ENCODE peak calls at places on chromosomes 5 and 9, in seven cellular contexts. S is spleen, L is uterus, I is body of pancreas, C is IMR-90, U is breast epithelium, A is endothelial cell of umbilical vein. J is an unnamed sample.
A peak's percentile ranks its signal among the peaks of the same experiment; 100 is the strongest.

GRCh38 chr5:23446436-23446835 is 61.0 kb upstream of the PRDM9 start:
- DNase-seq in C (no peak), A (no peak), U (no peak), I (no peak), L (no peak), S (no peak), J (no peak)

GRCh38 chr9:76570820-76571219 is 111.8 kb downstream of the GCNT1 start:
- DNase-seq in C (no peak), S (no peak), L (no peak), A (no peak), I (no peak), U (no peak), J (no peak)

GRCh38 chr5:17283121-17283415 is 65.6 kb downstream of the BASP1 start:
- DNase-seq in C (no peak), L (no peak), S (no peak), U (no peak), I (no peak), A (no peak), J (no peak)

GRCh38 chr9:742104-742503 is 99.4 kb upstream of the DMRT1 start:
- DNase-seq in C (no peak), L (no peak), A (no peak), U (no peak), I (no peak), S (no peak), J (peak; percentile 77)

GRCh38 chr5:31678180-31678579 is 39.2 kb downstream of the PDZD2 start:
- DNase-seq in L (no peak), I (peak; percentile 13), A (no peak), U (no peak), C (no peak), S (no peak), J (no peak)

GRCh38 chr9:73577867-73578266 is 426.2 kb downstream of the ANXA1 start:
- DNase-seq in S (no peak), L (no peak), U (no peak), A (no peak), I (no peak), C (no peak), J (no peak)

GRCh38 chr5:138273834-138274188 is 610 bp downstream of the GFRA3 start:
- DNase-seq in L (no peak), I (no peak), U (no peak), S (no peak), A (no peak), C (no peak), J (no peak)

GRCh38 chr9:75892168-75892901 is 1.9 kb downstream of the PCSK5 start:
- DNase-seq in U (no peak), A (peak; percentile 6), S (no peak), L (peak; percentile 58), C (no peak), I (peak; percentile 20), J (peak; percentile 86)

GRCh38 chr5:53879708-53880356 is 319.4 kb downstream of the NDUFS4 start:
- DNase-seq in S (no peak), L (no peak), I (no peak), C (no peak), A (no peak), U (no peak), J (no peak)

GRCh38 chr9:96663506-96664120 is 8.5 kb upstream of the PRXL2C start:
- DNase-seq in I (no peak), S (no peak), C (peak; percentile 45), L (no peak), U (no peak), A (no peak), J (no peak)

GRCh38 chr5:177362871-177363507 is 5.3 kb downstream of the RGS14 start:
- DNase-seq in L (peak; percentile 72), S (peak; percentile 89), C (no peak), U (peak; percentile 73), A (peak; percentile 53), I (peak; percentile 79), J (peak; percentile 52)

GRCh38 chr5:158054388-158055092 is 195.6 kb upstream of the CLINT1 start:
- DNase-seq in C (no peak), A (peak; percentile 64), L (no peak), I (peak; percentile 10), S (no peak), U (no peak), J (no peak)

GRCh38 chr5:62514510-62515119 is 64.0 kb upstream of the LRRC70 start:
- DNase-seq in S (no peak), U (no peak), L (no peak), C (no peak), I (no peak), A (no peak), J (no peak)
- H3K4me3 ChIP-seq in S (no peak overlapping the region), U (no peak overlapping the region), L (no peak overlapping the region), C (no peak overlapping the region), I (no peak overlapping the region), A (no peak overlapping the region), J (no peak overlapping the region)

GRCh38 chr9:85940832-85941616 is at the start of gene NAA35:
- DNase-seq in S (peak; percentile 99), A (peak; percentile 99), C (peak; percentile 97), U (peak; percentile 98), I (peak; percentile 99), L (peak; percentile 99), J (peak; percentile 98)
- TF ChIP-seq POLR2A in S (no peak), A (no peak), C (peak; percentile 59), U (no peak), I (peak; percentile 19), L (peak; percentile 49), J (no peak)

GRCh38 chr9:79877943-79878612 is 306.3 kb downstream of the TLE4 start:
- DNase-seq in S (no peak), A (no peak), C (no peak), L (no peak), I (no peak), U (no peak), J (no peak)

GRCh38 chr9:79880626-79881025 is 308.9 kb downstream of the TLE4 start:
- DNase-seq in L (no peak), C (no peak), A (no peak), U (no peak), S (no peak), I (no peak), J (no peak)

GRCh38 chr9:79885093-79885857 is 313.5 kb downstream of the TLE4 start:
- DNase-seq in I (no peak), U (no peak), C (no peak), L (no peak), A (no peak), S (no peak), J (no peak)

GRCh38 chr9:79883073-79883645 is 311.4 kb downstream of the TLE4 start:
- DNase-seq in C (no peak), L (no peak), I (no peak), U (no peak), A (no peak), S (peak; percentile 91), J (no peak)
- H3K4me3 ChIP-seq in C (no peak overlapping the region), L (no peak overlapping the region), I (no peak overlapping the region), U (no peak overlapping the region), A (no peak overlapping the region), S (no peak overlapping the region), J (no peak overlapping the region)

GRCh38 chr5:181258576-181258975 is 2.4 kb downstream of the TRIM52 start:
- DNase-seq in C (no peak), I (no peak), A (no peak), U (no peak), S (peak; percentile 11), L (no peak), J (no peak)

GRCh38 chr5:181255276-181255675 is 5.7 kb downstream of the TRIM52 start:
- DNase-seq in L (no peak), A (no peak), U (no peak), C (no peak), I (no peak), S (no peak), J (no peak)

GRCh38 chr5:181259283-181259682 is 1.7 kb downstream of the TRIM52 start:
- DNase-seq in C (no peak), L (no peak), S (peak; percentile 4), U (no peak), I (no peak), A (no peak), J (peak; percentile 56)

GRCh38 chr5:181259974-181260719 is 796 bp downstream of the TRIM52 start:
- DNase-seq in A (peak; percentile 17), U (no peak), L (no peak), I (no peak), C (no peak), S (peak; percentile 65), J (peak; percentile 83)

DNA sequence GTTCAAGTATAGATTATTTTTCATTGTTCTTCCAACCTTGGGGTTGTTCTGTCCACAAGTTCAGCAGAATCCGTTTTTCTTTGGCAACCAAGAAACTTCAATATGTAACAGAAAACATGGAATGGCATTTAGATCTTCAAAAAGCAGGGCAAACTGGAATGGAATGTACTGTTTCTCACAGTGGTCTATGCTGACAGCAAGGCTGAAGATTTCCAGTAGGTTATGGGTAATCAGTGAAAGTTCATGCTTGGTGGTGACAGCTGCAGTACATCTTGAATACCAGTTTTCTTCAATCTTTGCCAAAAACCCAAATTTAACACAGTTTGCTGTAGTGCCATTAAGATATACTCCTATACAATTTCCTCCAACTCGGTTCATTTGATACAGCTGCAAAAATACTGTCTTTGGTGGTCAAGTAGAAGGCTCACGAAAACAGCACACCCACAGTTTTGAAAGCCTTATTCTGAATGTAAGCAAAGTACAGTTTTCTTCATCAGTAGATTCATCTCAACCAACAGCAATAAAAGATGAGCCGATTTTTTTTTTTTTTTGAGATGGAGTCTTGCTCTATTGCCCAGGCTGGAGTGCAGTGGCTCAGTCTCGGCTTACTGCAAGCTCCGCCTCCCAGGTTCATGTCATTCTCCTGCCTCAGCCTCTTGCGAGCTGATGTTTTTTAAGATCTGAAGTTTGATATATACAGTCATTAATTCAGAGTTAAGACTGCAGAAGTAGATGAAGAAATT is 4.9 kb downstream of the TRIM52 start:
- DNase-seq in I (no peak), U (no peak), L (no peak), C (no peak), S (peak; percentile 37), A (no peak), J (peak; percentile 15)
- TF ChIP-seq POLR2A in I (no peak), U (no peak), L (no peak), C (no peak), S (no peak), A (no peak), J (no peak)

DNA sequence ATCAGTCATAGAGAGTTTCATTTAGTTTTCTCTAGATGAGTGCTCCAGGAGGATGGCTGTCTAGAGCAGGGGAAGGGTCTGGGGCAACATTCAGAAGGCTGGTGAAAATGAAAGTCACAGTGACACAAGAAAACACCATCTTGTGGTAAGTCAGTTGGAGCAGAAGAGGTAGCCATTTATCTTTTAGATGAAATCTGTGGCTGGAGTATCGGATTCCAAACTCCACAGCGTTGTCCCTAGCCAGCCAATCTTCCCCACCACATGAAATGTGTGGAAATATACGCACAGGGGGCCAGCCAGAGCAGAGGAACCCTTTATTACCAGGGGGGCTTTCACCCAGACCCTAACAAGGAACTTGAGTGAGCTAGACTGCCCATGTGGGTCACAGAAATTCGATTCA is 15.9 kb upstream of the TNFAIP8 start:
- DNase-seq in I (no peak), U (no peak), L (no peak), C (no peak), A (no peak), S (no peak), J (no peak)
- H3K4me3 ChIP-seq in I (no peak overlapping the region), U (no peak overlapping the region), L (no peak overlapping the region), C (no peak overlapping the region), A (no peak overlapping the region), S (no peak overlapping the region), J (no peak overlapping the region)

DNA sequence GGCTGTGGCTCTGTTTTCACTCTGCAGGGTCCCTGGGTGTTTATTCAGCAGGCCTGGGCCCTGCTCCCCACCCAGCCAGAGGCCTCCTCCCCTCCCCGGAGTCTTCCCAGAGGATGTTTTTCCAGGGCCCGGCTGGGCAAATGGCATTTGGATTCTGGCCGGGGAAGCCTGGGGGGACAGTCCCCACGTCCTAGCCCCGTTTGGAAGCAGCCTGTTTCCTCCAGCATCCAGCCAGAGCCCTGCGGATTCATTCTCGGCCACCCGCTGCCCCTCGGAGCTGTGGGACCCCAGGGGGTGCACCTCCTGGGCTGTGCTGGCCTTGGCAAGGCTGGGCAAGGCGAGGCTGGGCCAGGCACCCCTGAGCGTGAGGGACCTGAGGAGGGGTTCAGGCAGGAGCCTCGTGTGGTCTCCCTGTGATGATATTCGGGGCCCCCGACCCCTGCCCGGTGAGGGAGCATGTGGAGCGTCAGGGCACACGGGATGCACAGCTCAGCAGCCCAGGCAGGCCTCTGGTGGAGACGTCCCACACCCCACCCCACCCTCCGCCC is 48.8 kb upstream of the EGFL7 start:
- DNase-seq in S (no peak), I (no peak), C (no peak), A (peak; percentile 78), L (no peak), U (no peak), J (no peak)
- TF ChIP-seq POLR2A in S (no peak), I (no peak), C (no peak), A (no peak), L (no peak), U (no peak), J (no peak)

J was measured in lower leg skin.